ENCODE peak calls at places on chromosomes 4 and X, in five cellular contexts. Y is transverse colon, A is SK-N-SH, B is stomach, N is sigmoid colon. F is an unnamed sample.

GRCh38 chr4:101597204-101597603 is 193.3 kb upstream of the BANK1 start:
- DNase-seq in Y (no peak), A (no peak), B (no peak), N (no peak), F (no peak)

GRCh38 chr4:138540056-138540800 is 298.1 kb upstream of the SLC7A11 start:
- DNase-seq in Y (no peak), A (no peak), B (no peak), N (no peak), F (no peak)

GRCh38 chr4:19382993-19383392 is 868.7 kb upstream of the SLIT2 start:
- DNase-seq in Y (no peak), A (no peak), B (no peak), N (no peak), F (no peak)

GRCh38 chrX:148878371-148878770 is 378.0 kb downstream of the AFF2 start:
- DNase-seq in Y (no peak), A (no peak), B (no peak), N (no peak), F (no peak)

GRCh38 chr4:155906554-155907247 is 3.2 kb downstream of the TDO2 start:
- DNase-seq in Y (no peak), A (no peak), B (no peak), N (no peak), F (no peak)

GRCh38 chr4:89803915-89804314 is 33.0 kb downstream of the SNCA start:
- DNase-seq in Y (no peak), A (no peak), B (no peak), N (no peak), F (no peak)

GRCh38 chrX:54811301-54811885 is 3.8 kb downstream of the MAGED2 start:
- DNase-seq in Y (no peak), A (no peak), B (no peak), N (no peak), F (no peak)

GRCh38 chrX:19382500-19383145 is 38.9 kb downstream of the PDHA1 start:
- DNase-seq in Y (peak; percentile 52), A (peak; percentile 38), B (peak; percentile 56), N (peak; percentile 40), F (no peak)

GRCh38 chrX:10062352-10062751 is 94.4 kb upstream of the CLCN4 start:
- DNase-seq in Y (no peak), A (no peak), B (no peak), N (no peak), F (no peak)

GRCh38 chrX:49951524-49952193 is 29.3 kb downstream of the CLCN5 start:
- DNase-seq in Y (no peak), A (peak; percentile 29), B (no peak), N (no peak), F (no peak)

GRCh38 chr4:3880595-3881120 is 114.5 kb downstream of the ADRA2C start:
- DNase-seq in Y (peak; percentile 71), A (peak; percentile 89), B (peak; percentile 75), N (no peak), F (peak; percentile 15)

GRCh38 chr4:150746156-150746555 is 164.2 kb downstream of the MAB21L2 start:
- DNase-seq in Y (no peak), A (no peak), B (no peak), N (no peak), F (no peak)

GRCh38 chrX:36434521-36434920 is 515.0 kb downstream of the CFAP47 start:
- DNase-seq in Y (no peak), A (no peak), B (no peak), N (no peak), F (no peak)

GRCh38 chrX:69133561-69134542 is 31.4 kb downstream of the PJA1 start:
- DNase-seq in Y (no peak), A (peak; percentile 68), B (no peak), N (no peak), F (no peak)

GRCh38 chr4:137531121-137531520 is 1.2 kb downstream of the PCDH18 start:
- DNase-seq in Y (no peak), A (peak; percentile 10), B (no peak), N (no peak), F (no peak)
- H3K4me3 ChIP-seq in Y (peak overlapping the region; percentile 56), A (peak overlapping the region; percentile 88), B (peak overlapping the region; percentile 49), N (peak overlapping the region; percentile 70), F (peak overlapping the region; percentile 76)

GRCh38 chr4:10093801-10094552 is 22.6 kb downstream of the WDR1 start:
- DNase-seq in Y (no peak), A (peak; percentile 50), B (no peak), N (no peak), F (no peak)
- TF ChIP-seq POLR2AphosphoS5 in Y (peak; percentile 34), A (no peak), B (peak; percentile 44), N (peak; percentile 65), F (no peak)

DNA sequence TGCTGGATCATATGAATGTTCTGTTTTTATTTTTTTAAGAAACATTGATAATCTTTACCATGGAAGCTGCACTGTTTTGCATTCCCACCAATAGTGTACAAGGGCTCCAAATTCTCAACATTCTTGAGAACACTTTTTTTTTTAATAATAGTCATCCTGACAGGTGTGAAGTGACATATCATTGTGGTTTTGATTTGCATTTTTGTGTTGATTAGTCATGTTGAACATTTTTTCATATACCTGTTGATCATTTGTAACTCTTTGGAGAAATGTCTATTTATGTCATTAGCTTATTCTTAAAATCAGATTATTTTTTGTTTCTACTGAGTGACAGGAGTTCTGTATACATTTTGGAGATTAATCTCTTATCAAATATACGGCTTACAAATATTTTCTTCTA is 408.5 kb downstream of the GLUD2 start:
- DNase-seq in Y (no peak), A (no peak), B (no peak), N (no peak), F (no peak)
- H3K4me3 ChIP-seq in Y (no peak overlapping the region), A (no peak overlapping the region), B (no peak overlapping the region), N (no peak overlapping the region), F (no peak overlapping the region)

DNA sequence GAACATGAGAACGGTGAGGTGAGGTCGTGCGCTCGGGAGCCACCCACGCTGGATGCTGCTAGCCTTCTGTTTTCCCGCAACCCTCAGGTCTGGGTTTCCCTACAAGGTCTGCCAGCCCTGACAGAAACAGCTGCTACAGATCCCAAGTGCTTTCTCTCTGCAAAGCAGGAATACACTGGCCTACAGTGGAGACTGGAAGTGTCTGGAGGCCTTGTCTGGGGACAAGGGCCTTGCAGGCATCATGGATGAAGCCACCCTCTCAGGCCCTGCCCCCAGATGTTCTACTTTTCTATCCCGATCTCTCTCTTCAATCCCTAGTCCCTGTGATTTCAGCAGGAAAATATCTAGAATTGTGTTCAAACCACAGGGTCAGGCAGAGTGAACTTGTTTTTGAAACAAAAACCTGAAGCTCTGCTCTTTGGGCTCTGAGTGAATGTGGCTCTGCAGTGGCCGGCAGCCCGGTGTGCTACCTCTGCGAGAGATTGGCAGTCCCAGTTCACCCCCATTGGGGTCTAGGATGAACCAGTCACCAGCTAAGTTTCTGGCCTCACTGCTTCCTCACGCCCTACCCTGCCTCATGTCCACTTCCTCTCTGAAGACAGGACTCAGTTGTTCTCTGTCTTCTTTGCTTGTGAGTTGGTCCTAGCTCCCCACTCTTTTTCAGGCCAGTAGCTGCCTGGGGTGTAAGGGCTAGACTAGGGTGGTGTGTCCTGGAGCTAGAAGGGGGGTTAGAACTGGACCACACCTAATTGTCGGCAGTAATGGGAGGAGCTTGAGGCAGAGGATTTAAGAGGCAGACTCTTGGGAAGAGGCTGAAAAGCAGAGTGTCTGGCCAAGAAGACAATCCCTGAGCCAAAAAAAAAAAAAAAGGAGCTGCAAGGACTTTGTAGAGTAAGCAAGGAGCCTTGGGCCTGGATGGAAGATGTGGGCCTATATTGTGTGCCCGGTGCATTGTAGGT is 89.5 kb downstream of the RTL5 start:
- DNase-seq in Y (no peak), A (no peak), B (no peak), N (peak; percentile 68), F (no peak)
- TF ChIP-seq POLR2AphosphoS5 in Y (no peak), A (no peak), B (no peak), N (peak; percentile 17), F (no peak)

F was measured in Panc1.